ENCODE peak calls at places on chromosome 6, in six cellular contexts. One of them, this sample, is unnamed.

GRCh38 chr6:7647504-7647903 is 57.5 kb downstream of the SNRNP48 start:
- DNase-seq in activated naive CD8-positive, alpha-beta T cell treated with anti-CD3 and anti-CD28 coated beads, Interleukin-2, amount 50 U/mL, for 16 hours: no peak
- DNase-seq in HEK293T: no peak
- DNase-seq in iris pigment epithelial cell: no peak
- DNase-seq in LoVo: no peak
- DNase-seq in activated naive CD4-positive, alpha-beta T cell treated with anti-CD3 and anti-CD28 coated beads, Interleukin-2, amount 50 U/mL, for 16 hours: no peak
- DNase-seq in this sample: no peak

GRCh38 chr6:35166160-35166919 is 25.2 kb upstream of the TCP11 start:
- DNase-seq in activated naive CD8-positive, alpha-beta T cell treated with anti-CD3 and anti-CD28 coated beads, Interleukin-2, amount 50 U/mL, for 16 hours: no peak
- DNase-seq in HEK293T: no peak
- DNase-seq in iris pigment epithelial cell: no peak
- DNase-seq in LoVo: no peak
- DNase-seq in activated naive CD4-positive, alpha-beta T cell treated with anti-CD3 and anti-CD28 coated beads, Interleukin-2, amount 50 U/mL, for 16 hours: no peak
- DNase-seq in this sample: no peak

GRCh38 chr6:138428943-138429616 is 25.1 kb downstream of the HEBP2 start:
- DNase-seq in activated naive CD8-positive, alpha-beta T cell treated with anti-CD3 and anti-CD28 coated beads, Interleukin-2, amount 50 U/mL, for 16 hours: no peak
- DNase-seq in HEK293T: peak; percentile 58
- DNase-seq in iris pigment epithelial cell: peak; percentile 63
- DNase-seq in LoVo: peak; percentile 62
- DNase-seq in activated naive CD4-positive, alpha-beta T cell treated with anti-CD3 and anti-CD28 coated beads, Interleukin-2, amount 50 U/mL, for 16 hours: no peak
- DNase-seq in this sample: no peak

GRCh38 chr6:18148304-18149025 is 6.4 kb downstream of the TPMT start:
- DNase-seq in activated naive CD8-positive, alpha-beta T cell treated with anti-CD3 and anti-CD28 coated beads, Interleukin-2, amount 50 U/mL, for 16 hours: no peak
- DNase-seq in HEK293T: no peak
- DNase-seq in iris pigment epithelial cell: peak; percentile 92
- DNase-seq in LoVo: peak; percentile 84
- DNase-seq in activated naive CD4-positive, alpha-beta T cell treated with anti-CD3 and anti-CD28 coated beads, Interleukin-2, amount 50 U/mL, for 16 hours: no peak
- DNase-seq in this sample: no peak

GRCh38 chr6:39508513-39508912 is 186.0 kb upstream of the KCNK16 start:
- DNase-seq in activated naive CD8-positive, alpha-beta T cell treated with anti-CD3 and anti-CD28 coated beads, Interleukin-2, amount 50 U/mL, for 16 hours: no peak
- DNase-seq in HEK293T: no peak
- DNase-seq in iris pigment epithelial cell: no peak
- DNase-seq in LoVo: no peak
- DNase-seq in activated naive CD4-positive, alpha-beta T cell treated with anti-CD3 and anti-CD28 coated beads, Interleukin-2, amount 50 U/mL, for 16 hours: no peak
- DNase-seq in this sample: no peak

GRCh38 chr6:162690158-162690557 is 37.4 kb downstream of the PRKN start:
- DNase-seq in activated naive CD8-positive, alpha-beta T cell treated with anti-CD3 and anti-CD28 coated beads, Interleukin-2, amount 50 U/mL, for 16 hours: no peak
- DNase-seq in HEK293T: no peak
- DNase-seq in iris pigment epithelial cell: no peak
- DNase-seq in LoVo: no peak
- DNase-seq in activated naive CD4-positive, alpha-beta T cell treated with anti-CD3 and anti-CD28 coated beads, Interleukin-2, amount 50 U/mL, for 16 hours: no peak
- DNase-seq in this sample: no peak

GRCh38 chr6:78300885-78301284 is 566.5 kb upstream of the IRAK1BP1 start:
- DNase-seq in activated naive CD8-positive, alpha-beta T cell treated with anti-CD3 and anti-CD28 coated beads, Interleukin-2, amount 50 U/mL, for 16 hours: no peak
- DNase-seq in HEK293T: no peak
- DNase-seq in iris pigment epithelial cell: no peak
- DNase-seq in LoVo: no peak
- DNase-seq in activated naive CD4-positive, alpha-beta T cell treated with anti-CD3 and anti-CD28 coated beads, Interleukin-2, amount 50 U/mL, for 16 hours: no peak
- DNase-seq in this sample: no peak

GRCh38 chr6:102407886-102408741 is 1014.6 kb downstream of the GRIK2 start:
- DNase-seq in activated naive CD8-positive, alpha-beta T cell treated with anti-CD3 and anti-CD28 coated beads, Interleukin-2, amount 50 U/mL, for 16 hours: no peak
- DNase-seq in HEK293T: no peak
- DNase-seq in iris pigment epithelial cell: no peak
- DNase-seq in LoVo: no peak
- DNase-seq in activated naive CD4-positive, alpha-beta T cell treated with anti-CD3 and anti-CD28 coated beads, Interleukin-2, amount 50 U/mL, for 16 hours: no peak
- DNase-seq in this sample: no peak

GRCh38 chr6:99590728-99591672 is 15.6 kb upstream of the PRDM13 start:
- DNase-seq in activated naive CD8-positive, alpha-beta T cell treated with anti-CD3 and anti-CD28 coated beads, Interleukin-2, amount 50 U/mL, for 16 hours: no peak
- DNase-seq in HEK293T: no peak
- DNase-seq in iris pigment epithelial cell: peak; percentile 26
- DNase-seq in LoVo: no peak
- DNase-seq in activated naive CD4-positive, alpha-beta T cell treated with anti-CD3 and anti-CD28 coated beads, Interleukin-2, amount 50 U/mL, for 16 hours: no peak
- DNase-seq in this sample: no peak

GRCh38 chr6:139262519-139263300 is 29.1 kb downstream of the TXLNB start:
- DNase-seq in activated naive CD8-positive, alpha-beta T cell treated with anti-CD3 and anti-CD28 coated beads, Interleukin-2, amount 50 U/mL, for 16 hours: no peak
- DNase-seq in HEK293T: no peak
- DNase-seq in iris pigment epithelial cell: no peak
- DNase-seq in LoVo: no peak
- DNase-seq in activated naive CD4-positive, alpha-beta T cell treated with anti-CD3 and anti-CD28 coated beads, Interleukin-2, amount 50 U/mL, for 16 hours: peak; percentile 34
- DNase-seq in this sample: no peak

GRCh38 chr6:150270330-150271052 is 98.3 kb upstream of the IYD start:
- DNase-seq in activated naive CD8-positive, alpha-beta T cell treated with anti-CD3 and anti-CD28 coated beads, Interleukin-2, amount 50 U/mL, for 16 hours: no peak
- DNase-seq in HEK293T: no peak
- DNase-seq in iris pigment epithelial cell: no peak
- DNase-seq in LoVo: no peak
- DNase-seq in activated naive CD4-positive, alpha-beta T cell treated with anti-CD3 and anti-CD28 coated beads, Interleukin-2, amount 50 U/mL, for 16 hours: no peak
- DNase-seq in this sample: no peak

GRCh38 chr6:15533379-15534044 is 129.3 kb downstream of the DTNBP1 start:
- DNase-seq in activated naive CD8-positive, alpha-beta T cell treated with anti-CD3 and anti-CD28 coated beads, Interleukin-2, amount 50 U/mL, for 16 hours: no peak
- DNase-seq in HEK293T: no peak
- DNase-seq in iris pigment epithelial cell: no peak
- DNase-seq in LoVo: no peak
- DNase-seq in activated naive CD4-positive, alpha-beta T cell treated with anti-CD3 and anti-CD28 coated beads, Interleukin-2, amount 50 U/mL, for 16 hours: no peak
- DNase-seq in this sample: no peak

GRCh38 chr6:43780891-43781571 is 11.0 kb downstream of the VEGFA start:
- DNase-seq in activated naive CD8-positive, alpha-beta T cell treated with anti-CD3 and anti-CD28 coated beads, Interleukin-2, amount 50 U/mL, for 16 hours: no peak
- DNase-seq in HEK293T: no peak
- DNase-seq in iris pigment epithelial cell: no peak
- DNase-seq in LoVo: no peak
- DNase-seq in activated naive CD4-positive, alpha-beta T cell treated with anti-CD3 and anti-CD28 coated beads, Interleukin-2, amount 50 U/mL, for 16 hours: no peak
- DNase-seq in this sample: no peak

GRCh38 chr6:165630544-165630953 is 32.5 kb downstream of the PDE10A start:
- DNase-seq in activated naive CD8-positive, alpha-beta T cell treated with anti-CD3 and anti-CD28 coated beads, Interleukin-2, amount 50 U/mL, for 16 hours: no peak
- DNase-seq in HEK293T: no peak
- DNase-seq in iris pigment epithelial cell: no peak
- DNase-seq in LoVo: no peak
- DNase-seq in activated naive CD4-positive, alpha-beta T cell treated with anti-CD3 and anti-CD28 coated beads, Interleukin-2, amount 50 U/mL, for 16 hours: no peak
- DNase-seq in this sample: no peak

GRCh38 chr6:169445661-169446581 is 192.3 kb upstream of the THBS2 start:
- DNase-seq in activated naive CD8-positive, alpha-beta T cell treated with anti-CD3 and anti-CD28 coated beads, Interleukin-2, amount 50 U/mL, for 16 hours: no peak
- DNase-seq in HEK293T: no peak
- DNase-seq in iris pigment epithelial cell: no peak
- DNase-seq in LoVo: no peak
- DNase-seq in activated naive CD4-positive, alpha-beta T cell treated with anti-CD3 and anti-CD28 coated beads, Interleukin-2, amount 50 U/mL, for 16 hours: no peak
- DNase-seq in this sample: no peak

GRCh38 chr6:44651604-44652003 is 264.1 kb downstream of the CDC5L start:
- DNase-seq in activated naive CD8-positive, alpha-beta T cell treated with anti-CD3 and anti-CD28 coated beads, Interleukin-2, amount 50 U/mL, for 16 hours: no peak
- DNase-seq in HEK293T: no peak
- DNase-seq in iris pigment epithelial cell: no peak
- DNase-seq in LoVo: no peak
- DNase-seq in activated naive CD4-positive, alpha-beta T cell treated with anti-CD3 and anti-CD28 coated beads, Interleukin-2, amount 50 U/mL, for 16 hours: no peak
- DNase-seq in this sample: no peak

GRCh38 chr6:51467231-51467952 is 620.0 kb downstream of the PKHD1 start:
- DNase-seq in activated naive CD8-positive, alpha-beta T cell treated with anti-CD3 and anti-CD28 coated beads, Interleukin-2, amount 50 U/mL, for 16 hours: no peak
- DNase-seq in HEK293T: no peak
- DNase-seq in iris pigment epithelial cell: no peak
- DNase-seq in LoVo: no peak
- DNase-seq in activated naive CD4-positive, alpha-beta T cell treated with anti-CD3 and anti-CD28 coated beads, Interleukin-2, amount 50 U/mL, for 16 hours: no peak
- DNase-seq in this sample: no peak

GRCh38 chr6:128676456-128676855 is 156.1 kb upstream of the PTPRK start:
- DNase-seq in activated naive CD8-positive, alpha-beta T cell treated with anti-CD3 and anti-CD28 coated beads, Interleukin-2, amount 50 U/mL, for 16 hours: no peak
- DNase-seq in HEK293T: no peak
- DNase-seq in iris pigment epithelial cell: no peak
- DNase-seq in LoVo: no peak
- DNase-seq in activated naive CD4-positive, alpha-beta T cell treated with anti-CD3 and anti-CD28 coated beads, Interleukin-2, amount 50 U/mL, for 16 hours: no peak
- DNase-seq in this sample: no peak

GRCh38 chr6:9516207-9516606 is 898.7 kb downstream of the TFAP2A start:
- DNase-seq in activated naive CD8-positive, alpha-beta T cell treated with anti-CD3 and anti-CD28 coated beads, Interleukin-2, amount 50 U/mL, for 16 hours: no peak
- DNase-seq in HEK293T: peak; percentile 9
- DNase-seq in iris pigment epithelial cell: peak; percentile 80
- DNase-seq in LoVo: peak; percentile 41
- DNase-seq in activated naive CD4-positive, alpha-beta T cell treated with anti-CD3 and anti-CD28 coated beads, Interleukin-2, amount 50 U/mL, for 16 hours: no peak
- DNase-seq in this sample: no peak

GRCh38 chr6:81144346-81144745 is 608.1 kb downstream of the TENT5A start:
- DNase-seq in activated naive CD8-positive, alpha-beta T cell treated with anti-CD3 and anti-CD28 coated beads, Interleukin-2, amount 50 U/mL, for 16 hours: no peak
- DNase-seq in HEK293T: no peak
- DNase-seq in iris pigment epithelial cell: peak; percentile 22
- DNase-seq in LoVo: no peak
- DNase-seq in activated naive CD4-positive, alpha-beta T cell treated with anti-CD3 and anti-CD28 coated beads, Interleukin-2, amount 50 U/mL, for 16 hours: no peak
- DNase-seq in this sample: no peak

GRCh38 chr6:158619922-158620801 is 24.4 kb downstream of the DYNLT1 start:
- DNase-seq in activated naive CD8-positive, alpha-beta T cell treated with anti-CD3 and anti-CD28 coated beads, Interleukin-2, amount 50 U/mL, for 16 hours: no peak
- DNase-seq in HEK293T: no peak
- DNase-seq in iris pigment epithelial cell: no peak
- DNase-seq in LoVo: no peak
- DNase-seq in activated naive CD4-positive, alpha-beta T cell treated with anti-CD3 and anti-CD28 coated beads, Interleukin-2, amount 50 U/mL, for 16 hours: no peak
- DNase-seq in this sample: no peak

GRCh38 chr6:38634518-38634917 is 5.2 kb downstream of the BTBD9 start:
- DNase-seq in activated naive CD8-positive, alpha-beta T cell treated with anti-CD3 and anti-CD28 coated beads, Interleukin-2, amount 50 U/mL, for 16 hours: no peak
- DNase-seq in HEK293T: no peak
- DNase-seq in iris pigment epithelial cell: peak; percentile 31
- DNase-seq in LoVo: no peak
- DNase-seq in activated naive CD4-positive, alpha-beta T cell treated with anti-CD3 and anti-CD28 coated beads, Interleukin-2, amount 50 U/mL, for 16 hours: no peak
- DNase-seq in this sample: no peak

GRCh38 chr6:167761794-167762258 is 64.9 kb upstream of the AFDN start:
- DNase-seq in activated naive CD8-positive, alpha-beta T cell treated with anti-CD3 and anti-CD28 coated beads, Interleukin-2, amount 50 U/mL, for 16 hours: no peak
- DNase-seq in HEK293T: no peak
- DNase-seq in iris pigment epithelial cell: no peak
- DNase-seq in LoVo: no peak
- DNase-seq in activated naive CD4-positive, alpha-beta T cell treated with anti-CD3 and anti-CD28 coated beads, Interleukin-2, amount 50 U/mL, for 16 hours: no peak
- DNase-seq in this sample: no peak

GRCh38 chr6:32819729-32820128 is 2.9 kb upstream of the HLA-DOB start:
- DNase-seq in activated naive CD8-positive, alpha-beta T cell treated with anti-CD3 and anti-CD28 coated beads, Interleukin-2, amount 50 U/mL, for 16 hours: no peak
- DNase-seq in HEK293T: no peak
- DNase-seq in iris pigment epithelial cell: peak; percentile 80
- DNase-seq in LoVo: peak; percentile 34
- DNase-seq in activated naive CD4-positive, alpha-beta T cell treated with anti-CD3 and anti-CD28 coated beads, Interleukin-2, amount 50 U/mL, for 16 hours: no peak
- DNase-seq in this sample: no peak

GRCh38 chr6:150717419-150717818 is 117.7 kb downstream of the PLEKHG1 start:
- DNase-seq in activated naive CD8-positive, alpha-beta T cell treated with anti-CD3 and anti-CD28 coated beads, Interleukin-2, amount 50 U/mL, for 16 hours: no peak
- DNase-seq in HEK293T: no peak
- DNase-seq in iris pigment epithelial cell: no peak
- DNase-seq in LoVo: peak; percentile 40
- DNase-seq in activated naive CD4-positive, alpha-beta T cell treated with anti-CD3 and anti-CD28 coated beads, Interleukin-2, amount 50 U/mL, for 16 hours: no peak
- DNase-seq in this sample: no peak

This sample was measured in omental fat pad.